ENCODE peak calls at places on chromosomes 1 and 21, in six cellular contexts. One of them, this sample, is unnamed.

GRCh38 chr1:87024936-87025537 is 110.6 kb downstream of the HS2ST1 start:
- DNase-seq in HCT116: peak; percentile 15
- DNase-seq in activated naive CD4-positive, alpha-beta T cell treated with anti-CD3 and anti-CD28 coated beads, Interleukin-2, amount 50 U/mL, for 16 hours: no peak
- DNase-seq in CMK: peak; percentile 17
- DNase-seq in fibroblast of mammary gland: peak; percentile 50
- DNase-seq in BJ: no peak
- DNase-seq in this sample: peak; percentile 30

GRCh38 chr1:227542153-227543120 is 20.9 kb upstream of the ZNF678 start:
- DNase-seq in HCT116: peak; percentile 41
- DNase-seq in activated naive CD4-positive, alpha-beta T cell treated with anti-CD3 and anti-CD28 coated beads, Interleukin-2, amount 50 U/mL, for 16 hours: peak; percentile 92
- DNase-seq in CMK: peak; percentile 42
- DNase-seq in fibroblast of mammary gland: peak; percentile 69
- DNase-seq in BJ: peak; percentile 25
- DNase-seq in this sample: peak; percentile 66

GRCh38 chr1:67791686-67792475 is 41.4 kb downstream of the GNG12 start:
- DNase-seq in HCT116: no peak
- DNase-seq in activated naive CD4-positive, alpha-beta T cell treated with anti-CD3 and anti-CD28 coated beads, Interleukin-2, amount 50 U/mL, for 16 hours: no peak
- DNase-seq in CMK: no peak
- DNase-seq in fibroblast of mammary gland: peak; percentile 94
- DNase-seq in BJ: peak; percentile 83
- DNase-seq in this sample: peak; percentile 95

GRCh38 chr1:72431810-72432209 is 149.5 kb upstream of the NEGR1 start:
- DNase-seq in HCT116: no peak
- DNase-seq in activated naive CD4-positive, alpha-beta T cell treated with anti-CD3 and anti-CD28 coated beads, Interleukin-2, amount 50 U/mL, for 16 hours: no peak
- DNase-seq in CMK: no peak
- DNase-seq in fibroblast of mammary gland: no peak
- DNase-seq in BJ: no peak
- DNase-seq in this sample: no peak

GRCh38 chr1:228007801-228008341 is 1.1 kb downstream of the WNT3A start:
- DNase-seq in HCT116: no peak
- DNase-seq in activated naive CD4-positive, alpha-beta T cell treated with anti-CD3 and anti-CD28 coated beads, Interleukin-2, amount 50 U/mL, for 16 hours: no peak
- DNase-seq in CMK: no peak
- DNase-seq in fibroblast of mammary gland: no peak
- DNase-seq in BJ: no peak
- DNase-seq in this sample: no peak

GRCh38 chr1:43034195-43034658 is 75.6 kb upstream of the SLC2A1 start:
- DNase-seq in HCT116: no peak
- DNase-seq in activated naive CD4-positive, alpha-beta T cell treated with anti-CD3 and anti-CD28 coated beads, Interleukin-2, amount 50 U/mL, for 16 hours: no peak
- DNase-seq in CMK: peak; percentile 45
- DNase-seq in fibroblast of mammary gland: no peak
- DNase-seq in BJ: no peak
- DNase-seq in this sample: no peak

GRCh38 chr1:180252638-180253536 is 22.8 kb downstream of the LHX4 start:
- DNase-seq in HCT116: peak; percentile 51
- DNase-seq in activated naive CD4-positive, alpha-beta T cell treated with anti-CD3 and anti-CD28 coated beads, Interleukin-2, amount 50 U/mL, for 16 hours: peak; percentile 68
- DNase-seq in CMK: peak; percentile 81
- DNase-seq in fibroblast of mammary gland: peak; percentile 66
- DNase-seq in BJ: no peak
- DNase-seq in this sample: peak; percentile 64

GRCh38 chr1:25676488-25676887 is 59.9 kb downstream of the MAN1C1 start:
- DNase-seq in HCT116: no peak
- DNase-seq in activated naive CD4-positive, alpha-beta T cell treated with anti-CD3 and anti-CD28 coated beads, Interleukin-2, amount 50 U/mL, for 16 hours: no peak
- DNase-seq in CMK: no peak
- DNase-seq in fibroblast of mammary gland: no peak
- DNase-seq in BJ: no peak
- DNase-seq in this sample: no peak

GRCh38 chr1:84583648-84584047 is 9.4 kb upstream of the CTBS start:
- DNase-seq in HCT116: no peak
- DNase-seq in activated naive CD4-positive, alpha-beta T cell treated with anti-CD3 and anti-CD28 coated beads, Interleukin-2, amount 50 U/mL, for 16 hours: no peak
- DNase-seq in CMK: no peak
- DNase-seq in fibroblast of mammary gland: no peak
- DNase-seq in BJ: no peak
- DNase-seq in this sample: peak; percentile 58

GRCh38 chr1:218658899-218659298 is 313.8 kb downstream of the TGFB2 start:
- DNase-seq in HCT116: no peak
- DNase-seq in activated naive CD4-positive, alpha-beta T cell treated with anti-CD3 and anti-CD28 coated beads, Interleukin-2, amount 50 U/mL, for 16 hours: no peak
- DNase-seq in CMK: no peak
- DNase-seq in fibroblast of mammary gland: peak; percentile 88
- DNase-seq in BJ: no peak
- DNase-seq in this sample: peak; percentile 52

GRCh38 chr1:162197041-162197511 is 127.6 kb downstream of the NOS1AP start:
- DNase-seq in HCT116: no peak
- DNase-seq in activated naive CD4-positive, alpha-beta T cell treated with anti-CD3 and anti-CD28 coated beads, Interleukin-2, amount 50 U/mL, for 16 hours: no peak
- DNase-seq in CMK: no peak
- DNase-seq in fibroblast of mammary gland: no peak
- DNase-seq in BJ: no peak
- DNase-seq in this sample: no peak

GRCh38 chr1:145979746-145980435 is 15.4 kb downstream of the POLR3GL start:
- DNase-seq in HCT116: no peak
- DNase-seq in activated naive CD4-positive, alpha-beta T cell treated with anti-CD3 and anti-CD28 coated beads, Interleukin-2, amount 50 U/mL, for 16 hours: no peak
- DNase-seq in CMK: no peak
- DNase-seq in fibroblast of mammary gland: no peak
- DNase-seq in BJ: no peak
- DNase-seq in this sample: peak; percentile 55

GRCh38 chr1:41356752-41357151 is 4.5 kb upstream of the FOXO6 start:
- DNase-seq in HCT116: no peak
- DNase-seq in activated naive CD4-positive, alpha-beta T cell treated with anti-CD3 and anti-CD28 coated beads, Interleukin-2, amount 50 U/mL, for 16 hours: no peak
- DNase-seq in CMK: no peak
- DNase-seq in fibroblast of mammary gland: no peak
- DNase-seq in BJ: no peak
- DNase-seq in this sample: no peak

GRCh38 chr1:109392788-109393580 is 4.7 kb downstream of the SORT1 start:
- DNase-seq in HCT116: no peak
- DNase-seq in activated naive CD4-positive, alpha-beta T cell treated with anti-CD3 and anti-CD28 coated beads, Interleukin-2, amount 50 U/mL, for 16 hours: no peak
- DNase-seq in CMK: no peak
- DNase-seq in fibroblast of mammary gland: no peak
- DNase-seq in BJ: no peak
- DNase-seq in this sample: no peak

GRCh38 chr1:172254521-172255222 is 165.8 kb upstream of the C1orf105 start:
- DNase-seq in HCT116: peak; percentile 52
- DNase-seq in activated naive CD4-positive, alpha-beta T cell treated with anti-CD3 and anti-CD28 coated beads, Interleukin-2, amount 50 U/mL, for 16 hours: no peak
- DNase-seq in CMK: no peak
- DNase-seq in fibroblast of mammary gland: peak; percentile 90
- DNase-seq in BJ: peak; percentile 83
- DNase-seq in this sample: peak; percentile 91

GRCh38 chr1:3068400-3069361 is at the start of gene PRDM16:
- DNase-seq in HCT116: peak; percentile 50
- DNase-seq in activated naive CD4-positive, alpha-beta T cell treated with anti-CD3 and anti-CD28 coated beads, Interleukin-2, amount 50 U/mL, for 16 hours: peak; percentile 39
- DNase-seq in CMK: no peak
- DNase-seq in fibroblast of mammary gland: peak; percentile 12
- DNase-seq in BJ: no peak
- DNase-seq in this sample: peak; percentile 68

GRCh38 chr1:58883037-58883887 is 99.4 kb upstream of the JUN start:
- DNase-seq in HCT116: peak; percentile 85
- DNase-seq in activated naive CD4-positive, alpha-beta T cell treated with anti-CD3 and anti-CD28 coated beads, Interleukin-2, amount 50 U/mL, for 16 hours: no peak
- DNase-seq in CMK: peak; percentile 83
- DNase-seq in fibroblast of mammary gland: peak; percentile 99
- DNase-seq in BJ: peak; percentile 81
- DNase-seq in this sample: peak; percentile 100

GRCh38 chr1:215321802-215322201 is 239.3 kb downstream of the KCNK2 start:
- DNase-seq in HCT116: no peak
- DNase-seq in activated naive CD4-positive, alpha-beta T cell treated with anti-CD3 and anti-CD28 coated beads, Interleukin-2, amount 50 U/mL, for 16 hours: no peak
- DNase-seq in CMK: no peak
- DNase-seq in fibroblast of mammary gland: no peak
- DNase-seq in BJ: no peak
- DNase-seq in this sample: no peak

GRCh38 chr1:222750651-222751050 is 13.6 kb downstream of the FAM177B start:
- DNase-seq in HCT116: no peak
- DNase-seq in activated naive CD4-positive, alpha-beta T cell treated with anti-CD3 and anti-CD28 coated beads, Interleukin-2, amount 50 U/mL, for 16 hours: no peak
- DNase-seq in CMK: no peak
- DNase-seq in fibroblast of mammary gland: no peak
- DNase-seq in BJ: no peak
- DNase-seq in this sample: no peak

GRCh38 chr1:244675167-244675566 is 22.2 kb downstream of the DESI2 start:
- DNase-seq in HCT116: no peak
- DNase-seq in activated naive CD4-positive, alpha-beta T cell treated with anti-CD3 and anti-CD28 coated beads, Interleukin-2, amount 50 U/mL, for 16 hours: no peak
- DNase-seq in CMK: no peak
- DNase-seq in fibroblast of mammary gland: no peak
- DNase-seq in BJ: no peak
- DNase-seq in this sample: no peak

GRCh38 chr1:30879940-30880339 is 28.6 kb downstream of the SDC3 start:
- DNase-seq in HCT116: no peak
- DNase-seq in activated naive CD4-positive, alpha-beta T cell treated with anti-CD3 and anti-CD28 coated beads, Interleukin-2, amount 50 U/mL, for 16 hours: no peak
- DNase-seq in CMK: no peak
- DNase-seq in fibroblast of mammary gland: no peak
- DNase-seq in BJ: no peak
- DNase-seq in this sample: no peak

GRCh38 chr21:35179990-35180557 is 131.0 kb upstream of the RUNX1 start:
- DNase-seq in HCT116: no peak
- DNase-seq in activated naive CD4-positive, alpha-beta T cell treated with anti-CD3 and anti-CD28 coated beads, Interleukin-2, amount 50 U/mL, for 16 hours: no peak
- DNase-seq in CMK: no peak
- DNase-seq in fibroblast of mammary gland: peak; percentile 85
- DNase-seq in BJ: peak; percentile 39
- DNase-seq in this sample: peak; percentile 82